ENCODE peak calls at places on chromosome 12, in five cellular contexts. I is CD4-positive, alpha-beta T cell; V is kidney epithelial cell; N is bronchial epithelial cell; S is Karpas-422. K is an unnamed sample.

GRCh38 chr12:21476949-21477348 is 24.5 kb downstream of the RECQL start:
- DNase-seq in I (no peak), S (no peak), N (peak), V (peak), K (no peak)

GRCh38 chr12:55965941-55966407 is at the start of gene PMEL:
- DNase-seq in V (no peak), I (no peak), N (no peak), S (peak), K (no peak)

GRCh38 chr12:33942172-33942571 is 80.1 kb upstream of the ALG10 start:
- DNase-seq in S (no peak), N (peak), I (no peak), V (no peak), K (no peak)

GRCh38 chr12:109432431-109432830 is 44.7 kb downstream of the KCTD10 start:
- DNase-seq in N (peak), S (no peak), I (no peak), V (no peak), K (no peak)

GRCh38 chr12:120228041-120228290 is 27.1 kb upstream of the RPLP0 start:
- DNase-seq in N (no peak), S (no peak), I (no peak), V (no peak), K (no peak)

GRCh38 chr12:95545303-95545702 is 6.0 kb downstream of the USP44 start:
- DNase-seq in S (no peak), V (no peak), N (no peak), I (no peak), K (no peak)

GRCh38 chr12:13169255-13169654 is 27.3 kb upstream of the EMP1 start:
- DNase-seq in V (no peak), N (no peak), I (no peak), S (no peak), K (peak)

GRCh38 chr12:120413901-120414695 is 23.8 kb upstream of the COX6A1 start:
- DNase-seq in N (no peak), V (no peak), I (no peak), S (no peak), K (no peak)

GRCh38 chr12:75585309-75585708 is 73.9 kb upstream of the KRR1 start:
- DNase-seq in N (peak), S (no peak), V (peak), I (no peak), K (no peak)

GRCh38 chr12:124621296-124621660 is 53.9 kb upstream of the NCOR2 start:
- DNase-seq in S (no peak), I (no peak), N (no peak), V (no peak), K (no peak)

GRCh38 chr12:84077692-84078091 is 834.9 kb downstream of the SLC6A15 start:
- DNase-seq in S (no peak), V (no peak), I (no peak), N (no peak), K (no peak)

GRCh38 chr12:25623816-25624215 is 70.7 kb upstream of the LMNTD1 start:
- DNase-seq in N (peak), I (no peak), V (no peak), S (no peak), K (no peak)

GRCh38 chr12:2876431-2877046 is 435 bp downstream of the FOXM1 start:
- DNase-seq in S (peak), N (peak), V (no peak), I (no peak), K (no peak)

GRCh38 chr12:107684029-107684790 is 1.4 kb upstream of the PWP1 start:
- DNase-seq in S (no peak), N (no peak), I (no peak), V (no peak), K (no peak)

GRCh38 chr12:102478416-102479098 is 1.8 kb downstream of the IGF1 start:
- DNase-seq in I (peak), V (no peak), N (peak), S (no peak), K (no peak)

GRCh38 chr12:95994476-95994875 is 1.7 kb downstream of the HAL start:
- DNase-seq in V (no peak), N (no peak), I (no peak), S (no peak), K (no peak)

GRCh38 chr12:32357601-32358249 is 41.6 kb upstream of the FGD4 start:
- DNase-seq in I (no peak), V (no peak), S (no peak), N (no peak), K (no peak)

GRCh38 chr12:113954547-113954946 is 11.6 kb downstream of the RBM19 start:
- DNase-seq in V (no peak), N (no peak), I (no peak), S (no peak), K (no peak)

GRCh38 chr12:12176402-12176801 is 90.4 kb downstream of the LRP6 start:
- DNase-seq in I (no peak), N (no peak), V (no peak), S (no peak), K (no peak)

GRCh38 chr12:117816-118345 is 51.3 kb downstream of the IQSEC3 start:
- DNase-seq in I (no peak), N (no peak), S (no peak), V (no peak), K (no peak)

GRCh38 chr12:2273288-2273687 is 220.5 kb downstream of the CACNA1C start:
- DNase-seq in N (no peak), I (no peak), V (no peak), S (no peak), K (no peak)

GRCh38 chr12:57891639-57892228 is 45.2 kb upstream of the CTDSP2 start:
- DNase-seq in I (no peak), V (no peak), S (no peak), N (no peak), K (no peak)

GRCh38 chr12:124311292-124312109 is 16.6 kb downstream of the RFLNA start:
- DNase-seq in S (no peak), N (no peak), I (no peak), V (no peak), K (no peak)